ENCODE peak calls at places on chromosomes 13 and 19, in six cellular contexts. G is GM12878, E is H1, A is K562, F is SK-N-SH, P is HepG2. C is an unnamed sample.

GRCh38 chr19:41306394-41306793 is 3.6 kb upstream of the CCDC97 start:
- DNase-seq in G (no peak), E (no peak), A (no peak), F (no peak), P (no peak), C (no peak)

GRCh38 chr13:37134411-37135041 is 29.1 kb upstream of the CSNK1A1L start:
- DNase-seq in G (no peak), E (no peak), A (no peak), F (no peak), P (no peak), C (no peak)

GRCh38 chr13:103282571-103283450 is 216.6 kb upstream of the SLC10A2 start:
- DNase-seq in G (no peak), E (no peak), A (no peak), F (no peak), P (no peak), C (no peak)

GRCh38 chr13:59728896-59729545 is 434.7 kb downstream of the DIAPH3 start:
- DNase-seq in G (no peak), E (no peak), A (no peak), F (peak), P (no peak), C (no peak)

GRCh38 chr19:54390942-54391577 is 24.2 kb upstream of the TTYH1 start:
- DNase-seq in G (no peak), E (peak), A (peak), F (peak), P (peak), C (peak)

GRCh38 chr13:40536443-40537113 is 129.9 kb downstream of the FOXO1 start:
- DNase-seq in G (no peak), E (no peak), A (no peak), F (no peak), P (peak), C (no peak)

GRCh38 chr19:52527954-52528326 is 472 bp downstream of the ZNF808 start:
- DNase-seq in G (no peak), E (peak), A (peak), F (peak), P (no peak), C (no peak)

GRCh38 chr13:46489586-46490023 is 63.4 kb upstream of the LRCH1 start:
- DNase-seq in G (no peak), E (no peak), A (no peak), F (no peak), P (no peak), C (no peak)

GRCh38 chr13:42957881-42958280 is 34.2 kb downstream of the EPSTI1 start:
- DNase-seq in G (no peak), E (no peak), A (no peak), F (no peak), P (no peak), C (no peak)

GRCh38 chr13:26965976-26966375 is 205.4 kb upstream of the GPR12 start:
- DNase-seq in G (no peak), E (no peak), A (no peak), F (no peak), P (no peak), C (no peak)

GRCh38 chr19:43465468-43466120 is at the start of gene LYPD3:
- DNase-seq in G (no peak), E (peak), A (no peak), F (no peak), P (no peak), C (peak)

GRCh38 chr13:42396501-42396900 is 124.5 kb downstream of the AKAP11 start:
- DNase-seq in G (no peak), E (no peak), A (no peak), F (no peak), P (no peak), C (no peak)

GRCh38 chr13:60379837-60380236 is 17.2 kb upstream of the TDRD3 start:
- DNase-seq in G (no peak), E (no peak), A (no peak), F (no peak), P (no peak), C (no peak)

GRCh38 chr19:54023191-54023590 is 31.8 kb downstream of the CACNG6 start:
- DNase-seq in G (no peak), E (no peak), A (no peak), F (no peak), P (no peak), C (no peak)

GRCh38 chr13:19681517-19681916 is 48.1 kb downstream of the MPHOSPH8 start:
- DNase-seq in G (no peak), E (no peak), A (no peak), F (no peak), P (no peak), C (no peak)

GRCh38 chr19:41701401-41702075 is 6.9 kb upstream of the CEACAM5 start:
- DNase-seq in G (no peak), E (no peak), A (no peak), F (no peak), P (no peak), C (no peak)

GRCh38 chr13:112931028-112931934 is 37.7 kb upstream of the MCF2L start:
- DNase-seq in G (no peak), E (no peak), A (peak), F (peak), P (peak), C (peak)

GRCh38 chr13:52738719-52739467 is 727 bp downstream of the CNMD start:
- DNase-seq in G (no peak), E (peak), A (peak), F (no peak), P (no peak), C (no peak)

GRCh38 chr19:27796540-27796939 is 1416.4 kb downstream of the UQCRFS1 start:
- DNase-seq in G (no peak), E (no peak), A (no peak), F (no peak), P (no peak), C (no peak)

GRCh38 chr19:29772696-29773095 is 39.1 kb upstream of the CCNE1 start:
- DNase-seq in G (no peak), E (no peak), A (no peak), F (no peak), P (no peak), C (no peak)

GRCh38 chr13:37748913-37749312 is 120.7 kb downstream of the TRPC4 start:
- DNase-seq in G (no peak), E (no peak), A (no peak), F (no peak), P (no peak), C (no peak)

GRCh38 chr19:52786078-52786463 is 520 bp downstream of the ZNF600 start:
- DNase-seq in G (no peak), E (peak), A (peak), F (peak), P (no peak), C (no peak)

GRCh38 chr13:60701919-60702318 is 304.9 kb downstream of the TDRD3 start:
- DNase-seq in G (no peak), E (no peak), A (no peak), F (no peak), P (no peak), C (no peak)

DNA sequence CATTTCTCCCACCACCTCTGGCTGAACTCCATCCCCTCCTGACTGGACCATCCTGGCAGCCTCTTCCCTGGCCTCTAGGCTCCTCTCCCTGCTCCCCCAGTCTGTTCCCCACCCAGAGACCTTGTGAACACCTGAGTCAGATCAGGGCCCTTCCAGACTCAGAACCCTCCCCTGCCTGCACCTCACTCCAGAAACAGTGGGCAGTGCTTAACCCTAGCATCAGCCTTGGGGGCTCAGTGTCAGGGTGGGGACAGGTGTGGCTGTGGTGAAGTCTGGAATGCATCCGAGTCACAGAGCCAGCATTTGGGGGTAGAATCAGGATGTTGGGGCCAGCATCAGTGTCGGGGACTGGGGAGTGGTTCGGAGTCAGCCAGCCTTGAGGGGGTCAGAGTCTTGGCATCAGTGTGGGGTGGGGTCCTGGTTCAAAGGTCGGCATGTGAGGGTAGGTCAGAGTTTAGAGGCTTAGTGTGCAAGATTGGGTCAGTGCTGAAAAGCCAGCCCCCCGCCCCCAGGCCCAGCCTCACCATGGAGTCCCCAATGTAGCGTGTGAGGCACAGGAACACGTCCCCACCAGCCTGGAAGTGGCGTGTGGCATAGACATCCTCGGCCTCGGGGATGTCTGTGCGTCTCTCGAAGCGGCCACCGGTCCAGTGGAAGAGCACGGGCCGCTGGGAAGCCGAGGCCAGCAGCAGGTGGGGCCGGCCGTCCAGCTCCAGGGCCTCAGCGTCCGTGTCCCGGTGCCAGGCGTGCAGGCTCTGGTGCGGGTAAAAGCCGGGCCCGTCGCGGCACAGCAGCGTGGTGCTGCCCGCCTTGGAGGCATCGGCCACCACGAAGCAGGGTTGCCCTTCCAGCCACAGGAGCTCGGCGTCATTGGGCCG is 8.9 kb downstream of the LGI4 start:
- DNase-seq in G (no peak), E (no peak), A (no peak), F (no peak), P (no peak), C (no peak)
- TF ChIP-seq JUND in G (no peak), E (no peak), A (no peak), F (no peak), P (no peak), C (no peak)

DNA sequence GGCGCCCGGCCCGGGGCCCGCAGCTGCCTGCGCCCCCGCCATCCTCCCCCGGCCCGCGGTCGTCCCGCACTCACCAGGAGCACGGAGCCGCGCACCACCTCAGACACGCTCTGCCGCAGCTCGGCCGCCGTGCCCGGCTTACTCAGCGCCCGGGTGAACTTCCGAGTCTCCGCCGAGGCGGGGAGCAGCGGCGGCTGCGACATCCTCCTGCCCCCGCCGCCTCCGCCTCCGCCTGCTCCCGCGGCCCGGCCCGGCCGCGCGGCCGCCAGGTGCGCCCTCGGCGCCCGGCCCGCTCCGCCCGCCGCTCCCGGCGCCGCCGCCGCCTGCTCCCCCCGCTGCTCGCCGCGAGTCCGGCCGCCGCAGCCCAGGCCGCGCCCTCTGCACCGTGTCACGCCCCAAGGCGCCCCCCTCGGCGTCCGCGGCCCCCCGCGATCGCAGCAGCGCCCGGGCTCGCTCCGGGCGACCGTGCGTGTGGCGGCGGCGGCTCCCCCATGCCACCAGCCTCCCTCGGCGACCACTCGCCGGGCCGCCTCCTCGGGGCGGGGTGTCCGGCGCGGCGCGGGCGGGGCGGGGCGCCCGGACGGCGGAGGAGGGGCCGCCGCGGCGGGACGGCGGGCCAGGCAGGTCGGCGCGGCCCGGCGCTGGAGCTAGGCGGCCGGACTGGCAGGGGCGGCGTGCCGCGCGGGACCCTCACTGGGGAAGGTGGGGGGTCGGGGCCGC is 108.4 kb upstream of the DOCK9 start:
- DNase-seq in G (no peak), E (peak), A (peak), F (peak), P (no peak), C (no peak)
- TF ChIP-seq SIN3A in G (no peak), E (no peak), A (no peak), F (no peak), P (no peak), C (no peak)

GRCh38 chr13:49097374-49097773 is 121.7 kb downstream of the FNDC3A start:
- DNase-seq in G (no peak), E (no peak), A (no peak), F (no peak), P (peak), C (peak)

GRCh38 chr13:49100637-49101570 is 119.2 kb upstream of the MLNR start:
- DNase-seq in G (no peak), E (no peak), A (no peak), F (no peak), P (no peak), C (no peak)

GRCh38 chr13:49099513-49099877 is 120.6 kb upstream of the MLNR start:
- DNase-seq in G (no peak), E (no peak), A (no peak), F (no peak), P (no peak), C (no peak)

GRCh38 chr13:49098198-49098597 is 121.9 kb upstream of the MLNR start:
- DNase-seq in G (no peak), E (no peak), A (no peak), F (peak), P (no peak), C (peak)

GRCh38 chr13:49098771-49099512 is 121.2 kb upstream of the MLNR start:
- DNase-seq in G (no peak), E (no peak), A (no peak), F (peak), P (no peak), C (peak)
- TF ChIP-seq JUND in G (no peak), E (no peak), A (no peak), F (no peak), P (no peak), C (peak)

DNA sequence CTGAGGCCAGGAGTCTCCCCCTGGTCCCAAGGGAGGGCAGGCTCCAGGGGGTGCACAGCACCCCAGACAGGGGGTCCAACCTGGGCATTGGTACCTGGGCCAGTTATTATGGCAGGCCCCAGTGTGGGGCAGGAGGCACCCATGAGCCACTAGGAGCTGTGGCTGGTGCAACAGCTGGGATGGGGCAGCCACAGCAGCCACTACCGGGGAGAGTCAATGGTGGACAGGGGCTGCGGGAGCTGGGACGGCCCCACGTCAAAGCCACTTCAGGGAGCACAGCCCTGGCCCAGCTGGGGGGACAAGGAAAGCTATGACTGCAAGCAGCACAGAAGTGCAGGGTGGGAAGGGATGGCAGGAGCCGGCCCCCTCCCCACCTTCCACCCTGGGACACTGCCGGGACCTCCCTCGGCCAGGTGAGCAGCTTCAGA is 5.6 kb downstream of the C19orf25 start:
- DNase-seq in G (no peak), E (no peak), A (no peak), F (peak), P (no peak), C (no peak)
- TF ChIP-seq SIN3A in G (no peak), E (no peak), A (no peak), F (no peak), P (no peak), C (no peak)

DNA sequence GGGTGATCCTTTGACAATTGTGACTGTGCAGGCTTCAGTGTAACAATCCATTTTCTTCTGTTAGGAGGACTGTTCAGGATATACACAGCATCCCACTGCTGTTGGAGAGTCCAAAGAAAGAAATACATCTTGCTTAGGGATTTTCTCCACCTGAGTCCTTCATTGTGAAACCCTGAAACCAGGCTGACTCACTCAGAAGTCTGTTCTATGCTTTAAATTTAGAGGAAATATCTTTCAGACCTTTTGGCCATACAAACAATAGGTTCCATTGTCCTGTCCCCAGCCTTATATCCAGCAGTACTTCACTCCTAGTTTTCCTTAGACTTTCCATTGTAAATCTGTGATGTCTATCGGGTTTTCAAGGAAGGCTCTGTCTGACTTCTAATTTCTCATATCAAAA is 379.1 kb downstream of the SUCLA2 start:
- DNase-seq in G (no peak), E (no peak), A (no peak), F (no peak), P (no peak), C (no peak)
- TF ChIP-seq JUND in G (no peak), E (no peak), A (no peak), F (no peak), P (no peak), C (no peak)